ENCODE peak calls at places on chromosome 13, in six cellular contexts. Z, L, T, U, A and N are unnamed samples.
A peak's percentile ranks its signal among the peaks of the same experiment; 100 is the strongest.

GRCh38 chr13:110166598-110166997 is 140.4 kb downstream of the COL4A1 start:
- DNase-seq in T (no peak), Z (no peak), U (no peak), A (no peak), L (no peak), N (no peak)

GRCh38 chr13:27309967-27310598 is 39.5 kb downstream of the RASL11A start:
- DNase-seq in L (no peak), Z (no peak), A (no peak), U (no peak), T (no peak), N (no peak)

GRCh38 chr13:30690282-30691188 is 44.8 kb upstream of the ALOX5AP start:
- DNase-seq in T (no peak), L (no peak), Z (peak; percentile 83), U (peak; percentile 77), A (no peak), N (peak; percentile 82)

GRCh38 chr13:77048592-77048991 is 21.6 kb upstream of the FBXL3 start:
- DNase-seq in Z (no peak), T (peak; percentile 73), U (no peak), A (no peak), L (no peak), N (no peak)

GRCh38 chr13:99119686-99120085 is 81.0 kb upstream of the UBAC2 start:
- DNase-seq in L (no peak), U (no peak), A (no peak), T (no peak), Z (no peak), N (no peak)

GRCh38 chr13:93814658-93815057 is 588.1 kb downstream of the GPC6 start:
- DNase-seq in L (no peak), A (no peak), T (no peak), Z (no peak), U (no peak), N (no peak)

GRCh38 chr13:28753208-28753892 is 34.6 kb upstream of the SLC46A3 start:
- DNase-seq in U (peak; percentile 58), Z (peak; percentile 63), L (no peak), T (no peak), A (no peak), N (peak; percentile 79)

GRCh38 chr13:99666146-99666805 is 165.0 kb downstream of the TM9SF2 start:
- DNase-seq in T (no peak), A (no peak), U (no peak), L (no peak), Z (no peak), N (no peak)

GRCh38 chr13:80599765-80600164 is 258.8 kb upstream of the SPRY2 start:
- DNase-seq in Z (no peak), U (no peak), A (no peak), T (peak; percentile 23), L (no peak), N (no peak)

GRCh38 chr13:84651288-84651687 is 769.0 kb upstream of the SLITRK1 start:
- DNase-seq in Z (no peak), T (no peak), U (no peak), A (no peak), L (no peak), N (no peak)

GRCh38 chr13:59690857-59691500 is 472.7 kb downstream of the DIAPH3 start:
- DNase-seq in Z (no peak), U (no peak), A (no peak), L (no peak), T (no peak), N (no peak)

GRCh38 chr13:19329365-19329764 is 147.7 kb upstream of the TUBA3C start:
- DNase-seq in L (no peak), Z (no peak), T (no peak), U (no peak), A (no peak), N (no peak)

GRCh38 chr13:84481958-84482357 is 599.7 kb upstream of the SLITRK1 start:
- DNase-seq in T (no peak), A (no peak), L (no peak), U (no peak), Z (no peak), N (no peak)

DNA sequence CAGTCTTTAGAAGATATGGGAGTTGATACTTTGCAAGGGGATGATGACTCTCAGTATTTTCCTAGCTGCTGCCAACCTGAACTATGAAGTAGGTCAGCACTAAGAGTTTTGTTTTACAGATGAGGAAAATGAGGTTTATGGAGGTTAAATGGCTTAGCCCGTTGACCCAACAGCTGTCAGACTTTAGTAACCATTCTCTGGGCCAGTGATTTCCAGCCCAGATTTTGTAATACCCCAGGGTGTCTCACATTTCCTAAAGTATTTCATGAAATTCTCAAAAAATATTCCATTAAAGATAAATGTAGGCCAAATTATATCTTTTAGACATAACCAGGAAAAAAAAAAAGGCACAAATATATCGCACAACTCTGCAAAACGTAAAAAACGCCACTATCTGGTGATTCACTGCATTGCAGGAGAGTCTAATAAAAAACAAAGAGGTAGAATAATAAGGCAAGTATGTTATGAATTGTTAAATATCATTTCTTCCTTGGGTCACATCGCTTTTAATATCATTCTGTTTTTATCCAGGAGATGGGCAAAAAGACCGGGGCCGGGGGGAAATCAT is 112.5 kb downstream of the DACH1 start:
- DNase-seq in U (no peak), Z (no peak), L (no peak), A (no peak), T (no peak), N (no peak)
- TF ChIP-seq CTCF in U (no peak), Z (no peak), L (no peak), A (no peak), T (peak; percentile 32), N (peak; percentile 26)

GRCh38 chr13:97749174-97749573 is 204.3 kb upstream of the IPO5 start:
- DNase-seq in L (no peak), A (no peak), U (no peak), Z (no peak), T (no peak), N (no peak)
- TF ChIP-seq CTCF in L (peak; percentile 5), A (no peak), U (no peak), Z (no peak), T (no peak), N (no peak)

DNA sequence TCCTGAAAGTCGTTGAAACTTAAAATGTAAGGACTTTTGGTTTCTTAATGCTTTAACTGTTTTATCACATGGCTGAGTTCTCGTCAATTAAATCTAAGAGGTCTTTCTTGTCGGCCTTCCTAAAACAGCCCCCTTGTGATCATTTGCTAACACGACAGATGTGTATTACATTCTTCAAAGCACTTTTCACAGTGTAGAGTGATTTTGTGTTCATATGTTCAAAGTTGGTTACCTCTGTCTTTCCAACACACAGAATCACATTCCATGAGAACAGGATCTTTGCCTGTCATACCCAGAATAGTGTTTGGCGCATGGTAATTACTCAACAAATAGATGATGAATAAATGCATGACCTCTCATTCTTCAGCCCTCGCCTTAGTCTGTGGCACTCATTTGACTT is 1.1 kb downstream of the GTF2F2 start:
- DNase-seq in L (no peak), Z (no peak), A (peak; percentile 19), T (peak; percentile 36), U (no peak), N (no peak)
- TF ChIP-seq CTCF in L (no peak), Z (no peak), A (no peak), T (peak; percentile 27), U (no peak), N (peak; percentile 13)

DNA sequence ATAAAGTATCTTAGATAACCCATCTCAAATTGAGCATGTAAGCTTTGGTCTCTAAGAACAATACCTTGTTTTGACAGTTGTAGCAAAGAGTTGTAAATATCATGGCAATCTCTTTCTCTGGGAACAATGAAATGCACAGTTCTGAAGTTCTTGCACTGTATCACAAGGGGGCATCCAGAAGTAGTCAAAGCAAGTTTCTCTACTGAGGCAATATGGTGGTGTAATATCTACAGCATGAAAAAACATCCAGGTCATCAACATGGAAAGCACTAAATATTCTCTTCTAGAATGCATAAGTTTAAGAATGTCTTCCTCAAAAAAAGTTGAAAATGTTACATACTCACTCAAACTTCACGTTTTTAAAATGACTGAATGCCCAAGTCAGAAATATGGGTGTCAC is 19.6 kb downstream of the MTMR6 start:
- DNase-seq in A (no peak), U (no peak), Z (no peak), T (no peak), L (no peak), N (no peak)
- TF ChIP-seq CTCF in A (no peak), U (no peak), Z (peak; percentile 22), T (peak; percentile 14), L (peak; percentile 19), N (no peak)

DNA sequence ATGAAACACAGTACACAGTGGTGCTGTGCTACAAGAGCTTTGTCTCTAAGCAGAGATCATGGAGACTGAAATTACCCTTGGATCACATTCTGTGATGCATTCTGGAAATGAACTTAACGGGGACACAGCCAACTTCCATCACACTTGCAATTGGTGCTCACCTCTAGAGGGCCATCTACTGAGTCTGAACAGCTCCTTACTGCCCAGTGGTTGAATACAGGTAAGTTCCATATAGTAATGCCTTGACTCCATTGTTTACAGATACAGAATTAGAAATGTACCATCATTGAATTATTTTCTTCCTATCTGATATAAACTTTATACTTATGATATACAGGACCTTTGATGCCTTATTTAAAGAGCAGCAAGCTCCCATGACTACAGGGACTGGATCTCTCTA is 686.4 kb downstream of the PCDH9 start:
- DNase-seq in A (no peak), T (no peak), L (peak; percentile 1), Z (no peak), U (no peak), N (no peak)
- TF ChIP-seq CTCF in A (peak; percentile 9), T (peak; percentile 24), L (no peak), Z (no peak), U (no peak), N (no peak)

GRCh38 chr13:41554180-41554579 is 96.8 kb downstream of the RGCC start:
- DNase-seq in L (no peak), Z (no peak), A (no peak), U (no peak), T (no peak), N (no peak)

GRCh38 chr13:41557719-41558118 is 100.4 kb downstream of the RGCC start:
- DNase-seq in U (no peak), Z (no peak), L (no peak), A (no peak), T (no peak), N (no peak)

GRCh38 chr13:41552031-41552430 is 94.7 kb downstream of the RGCC start:
- DNase-seq in T (no peak), U (no peak), Z (no peak), A (no peak), L (no peak), N (no peak)

GRCh38 chr13:41558781-41559560 is 101.6 kb downstream of the RGCC start:
- DNase-seq in U (no peak), A (no peak), L (no peak), Z (no peak), T (no peak), N (no peak)

DNA sequence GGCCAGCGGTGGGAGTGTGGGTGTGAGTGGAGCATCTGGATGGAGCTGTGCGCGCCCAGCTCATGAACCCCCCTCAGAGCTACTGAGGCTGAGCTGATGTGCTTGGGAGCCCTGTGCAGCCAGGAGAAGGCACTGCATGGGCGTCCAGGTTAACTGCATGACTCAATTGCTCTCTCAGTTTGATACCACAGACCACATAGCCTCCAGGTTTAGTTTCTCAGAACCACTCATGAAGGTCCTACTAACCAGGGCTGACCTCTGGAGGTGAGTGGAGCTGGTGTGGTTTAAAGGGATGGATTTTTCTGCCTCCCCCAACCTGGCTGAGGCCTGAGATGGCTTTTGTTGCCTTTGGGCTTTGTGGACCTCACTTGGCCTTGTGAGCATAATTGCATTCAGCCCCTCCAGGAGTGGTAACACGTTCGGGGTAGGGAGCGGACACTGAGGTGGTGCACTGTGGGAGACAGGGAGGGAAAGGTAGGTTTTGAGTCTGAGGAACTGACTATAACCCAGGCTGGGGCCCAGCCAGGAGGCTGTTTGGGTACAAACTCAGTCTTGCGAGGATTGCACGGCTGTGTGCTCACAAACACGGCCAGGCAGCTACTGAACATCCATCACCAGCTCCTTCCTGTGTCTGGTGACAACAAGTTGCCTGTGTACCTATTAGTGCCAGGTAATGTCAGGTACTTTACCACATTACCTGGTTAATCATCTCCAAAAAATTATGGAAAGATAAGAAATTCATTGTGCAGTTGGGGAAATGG is 97.5 kb downstream of the RGCC start:
- DNase-seq in T (no peak), L (peak; percentile 74), Z (no peak), A (peak; percentile 71), U (no peak), N (no peak)
- TF ChIP-seq CTCF in T (no peak), L (peak; percentile 21), Z (no peak), A (peak; percentile 13), U (no peak), N (no peak)